ENCODE peak calls at places on chromosome 9, in four cellular contexts. U, A, N and P are unnamed samples.

GRCh38 chr9:95188459-95188858 is 129.1 kb downstream of the FANCC start:
- DNase-seq in U (no peak), A (no peak), N (no peak), P (no peak)

GRCh38 chr9:77839459-77840140 is 191.5 kb upstream of the GNA14 start:
- DNase-seq in U (no peak), A (peak), N (peak), P (no peak)

GRCh38 chr9:98796364-98797101 is at the start of gene ANKS6:
- DNase-seq in U (peak), A (peak), N (peak), P (peak)

GRCh38 chr9:131886839-131887238 is 147.0 kb upstream of the RAPGEF1 start:
- DNase-seq in U (no peak), A (no peak), N (peak), P (no peak)

GRCh38 chr9:89476546-89476945 is 21.4 kb downstream of the SEMA4D start:
- DNase-seq in U (no peak), A (no peak), N (no peak), P (no peak)

GRCh38 chr9:99666571-99666970 is 155.1 kb upstream of the NR4A3 start:
- DNase-seq in U (no peak), A (no peak), N (no peak), P (peak)

GRCh38 chr9:84701801-84702200 is 32.3 kb downstream of the NTRK2 start:
- DNase-seq in U (no peak), A (peak), N (no peak), P (no peak)

GRCh38 chr9:70470050-70471015 is 55.9 kb upstream of the KLF9 start:
- DNase-seq in U (no peak), A (no peak), N (peak), P (no peak)

GRCh38 chr9:78144663-78145377 is 91.1 kb upstream of the CEP78 start:
- DNase-seq in U (no peak), A (no peak), N (peak), P (no peak)

GRCh38 chr9:94554439-94555331 is at the start of gene PCAT7:
- DNase-seq in U (peak), A (peak), N (peak), P (no peak)

GRCh38 chr9:107705521-107705920 is 216.0 kb upstream of the KLF4 start:
- DNase-seq in U (no peak), A (no peak), N (peak), P (no peak)

GRCh38 chr9:137649553-137649952 is 30.7 kb downstream of the EHMT1 start:
- DNase-seq in U (no peak), A (no peak), N (no peak), P (no peak)